ENCODE peak calls at places on chromosomes 3 and 15, in ten cellular contexts. Q is activated naive CD4-positive, alpha-beta T cell; T is GM20000; C is hippocampal formation; H is activated CD4-positive, alpha-beta T cell treated with anti-CD3 and anti-CD28 coated beads for 4 hours; U is ovary; E is HTR-8/SVneo; M is mucosa of gallbladder; F is amygdala; V is DMS153. N is an unnamed sample.

GRCh38 chr3:71659758-71660666 is 65.2 kb downstream of the EIF4E3 start:
- DNase-seq in M (no peak), V (no peak), E (no peak), H (no peak), U (no peak), F (no peak), Q (no peak), C (no peak), T (no peak), N (no peak)

GRCh38 chr3:12454076-12454807 is 30.0 kb upstream of the TSEN2 start:
- DNase-seq in V (no peak), C (no peak), M (no peak), T (no peak), E (no peak), U (no peak), F (no peak), H (no peak), Q (no peak), N (no peak)

GRCh38 chr15:67946701-67947100 is 106.9 kb upstream of the RNU6-1 start:
- DNase-seq in V (no peak), H (no peak), Q (no peak), F (no peak), E (no peak), M (no peak), T (no peak), U (no peak), C (no peak), N (peak)

GRCh38 chr3:60291115-60291514 is 960.1 kb downstream of the FHIT start:
- DNase-seq in F (no peak), T (no peak), C (no peak), V (no peak), M (no peak), H (no peak), U (no peak), Q (no peak), E (no peak), N (no peak)

GRCh38 chr3:106206165-106206564 is 337.4 kb upstream of the CBLB start:
- DNase-seq in E (no peak), C (no peak), F (no peak), T (peak), V (peak), M (no peak), U (no peak), Q (no peak), H (peak), N (peak)

GRCh38 chr3:70261283-70261682 is 51.2 kb downstream of the MDFIC2 start:
- DNase-seq in T (no peak), F (no peak), U (no peak), H (no peak), Q (no peak), M (no peak), E (no peak), C (no peak), V (no peak), N (no peak)

GRCh38 chr3:122572940-122573412 is 4.5 kb upstream of the PARP15 start:
- DNase-seq in H (peak), T (peak), E (peak), F (no peak), Q (no peak), V (peak), C (no peak), M (no peak), U (no peak), N (peak)

GRCh38 chr3:143263844-143264243 is 144.3 kb downstream of the CHST2 start:
- DNase-seq in V (no peak), C (no peak), Q (no peak), E (no peak), H (no peak), F (no peak), M (no peak), U (no peak), T (no peak), N (no peak)

GRCh38 chr3:11553436-11554235 is 90.1 kb downstream of the VGLL4 start:
- DNase-seq in E (no peak), U (peak), Q (no peak), H (no peak), M (peak), F (no peak), C (no peak), V (no peak), T (no peak), N (no peak)

GRCh38 chr3:54771050-54771449 is 156.8 kb downstream of the LRTM1 start:
- DNase-seq in F (no peak), C (no peak), U (no peak), E (no peak), V (no peak), Q (no peak), M (no peak), T (no peak), H (no peak), N (no peak)

GRCh38 chr3:10939556-10939955 is 53.0 kb upstream of the SLC6A1 start:
- DNase-seq in Q (no peak), M (no peak), V (no peak), C (no peak), E (no peak), H (no peak), T (no peak), F (no peak), U (peak), N (no peak)

GRCh38 chr3:148077318-148077923 is 620.3 kb upstream of the AGTR1 start:
- DNase-seq in F (no peak), V (no peak), M (no peak), E (peak), U (no peak), Q (no peak), H (no peak), C (peak), T (peak), N (no peak)

GRCh38 chr3:115245437-115245836 is 98.3 kb upstream of the ZBTB20 start:
- DNase-seq in T (no peak), E (peak), M (no peak), U (no peak), F (no peak), V (no peak), C (no peak), Q (no peak), H (no peak), N (no peak)